ENCODE peak calls at places on chromosomes 2 and 18, in four cellular contexts. T, O, S and P are unnamed samples. For H3K27me3, the result is how much of the 10 kb centered on the place peaks cover.

GRCh38 chr2:37459095-37459981 is 114.9 kb downstream of the QPCT start:
- DNase-seq in S (no peak), O (no peak), T (no peak), P (no peak)

GRCh38 chr2:234635284-234635683 is 138.4 kb upstream of the ARL4C start:
- DNase-seq in S (no peak), T (no peak), O (no peak), P (no peak)

GRCh38 chr2:9247177-9247576 is 40.6 kb downstream of the ASAP2 start:
- DNase-seq in S (no peak), T (no peak), O (no peak), P (no peak)

GRCh38 chr2:174603280-174603679 is 5.7 kb upstream of the WIPF1 start:
- DNase-seq in S (no peak), T (peak), O (no peak), P (no peak)

GRCh38 chr2:128770143-128771080 is 451.7 kb upstream of the HS6ST1 start:
- DNase-seq in S (no peak), T (peak), O (no peak), P (no peak)

GRCh38 chr2:196971574-196972279 is 45.2 kb upstream of the PGAP1 start:
- DNase-seq in O (no peak), T (no peak), S (no peak), P (no peak)

GRCh38 chr2:239928457-239929350 is 96.4 kb downstream of the NDUFA10 start:
- DNase-seq in T (peak), O (no peak), S (peak), P (no peak)

GRCh38 chr2:69577467-69578200 is 65.9 kb downstream of the AAK1 start:
- DNase-seq in T (no peak), O (no peak), S (no peak), P (no peak)

GRCh38 chr2:160647967-160648685 is 154.5 kb upstream of the RBMS1 start:
- DNase-seq in S (no peak), O (no peak), T (no peak), P (no peak)

GRCh38 chr2:158745067-158745865 is 49.9 kb upstream of the DAPL1 start:
- DNase-seq in T (peak), S (peak), O (no peak), P (peak)

GRCh38 chr2:233223059-233223894 is 28.2 kb upstream of the ATG16L1 start:
- DNase-seq in T (no peak), S (no peak), O (no peak), P (no peak)

GRCh38 chr2:135985826-135986393 is 484 bp upstream of the DARS1 start:
- DNase-seq in T (no peak), O (no peak), S (no peak), P (no peak)

GRCh38 chr2:102064679-102065674 is 73.2 kb downstream of the IL1R2 start:
- DNase-seq in O (no peak), T (no peak), S (no peak), P (no peak)

GRCh38 chr2:147989809-147990403 is 30.6 kb downstream of the ORC4 start:
- DNase-seq in O (no peak), T (no peak), S (no peak), P (no peak)

GRCh38 chr2:180312542-180312941 is 305.4 kb upstream of the CWC22 start:
- DNase-seq in T (no peak), O (no peak), S (no peak), P (no peak)

GRCh38 chr2:39377226-39377939 is 59.7 kb downstream of the MAP4K3 start:
- DNase-seq in S (no peak), O (no peak), T (no peak), P (no peak)

GRCh38 chr2:147792966-147793617 is 51.7 kb upstream of the ACVR2A start:
- DNase-seq in S (no peak), T (no peak), O (no peak), P (no peak)

GRCh38 chr2:74671479-74671878 is 17.4 kb downstream of the SEMA4F start:
- DNase-seq in T (no peak), O (no peak), S (no peak), P (no peak)

GRCh38 chr2:36993841-36994620 is 27.7 kb upstream of the STRN start:
- DNase-seq in T (no peak), S (no peak), O (no peak), P (no peak)

GRCh38 chr2:127661072-127661618 is 14.2 kb downstream of the LIMS2 start:
- DNase-seq in O (no peak), T (peak), S (no peak), P (no peak)

GRCh38 chr18:62529597-62529996 is 6.8 kb downstream of the ZCCHC2 start:
- DNase-seq in T (no peak), S (no peak), O (no peak), P (no peak)

GRCh38 chr2:212863185-212863588 is 288.2 kb downstream of the IKZF2 start:
- DNase-seq in S (no peak), T (no peak), O (no peak), P (peak)

GRCh38 chr2:31013311-31013710 is 124.9 kb downstream of the GALNT14 start:
- DNase-seq in T (no peak), O (no peak), S (no peak), P (no peak)

GRCh38 chr2:70767094-70767698 is 804 bp downstream of the ADD2 start:
- DNase-seq in O (no peak), T (no peak), S (no peak), P (no peak)

GRCh38 chr2:23414876-23415275 is 29.9 kb downstream of the KLHL29 start:
- DNase-seq in S (no peak), O (no peak), T (no peak), P (no peak)

GRCh38 chr2:60555794-60556161 is 2.3 kb upstream of the BCL11A start:
- DNase-seq in O (no peak), S (no peak), T (no peak), P (no peak)

GRCh38 chr18:53753616-53754015 is 470.9 kb downstream of the MBD2 start:
- DNase-seq in O (no peak), S (no peak), T (no peak), P (no peak)

GRCh38 chr2:145199052-145199451 is 679.1 kb upstream of the ZEB2 start:
- DNase-seq in S (no peak), T (no peak), O (no peak), P (no peak)

GRCh38 chr2:171107803-171108202 is 52.9 kb downstream of the TLK1 start:
- DNase-seq in S (no peak), T (no peak), O (no peak), P (no peak)

GRCh38 chr2:241479026-241479898 is 29.1 kb downstream of the STK25 start:
- DNase-seq in T (no peak), O (no peak), S (no peak), P (no peak)

GRCh38 chr18:45081579-45082181 is 401.0 kb downstream of the SETBP1 start:
- DNase-seq in T (no peak), S (no peak), O (no peak), P (no peak)

GRCh38 chr2:200089040-200089755 is 133.8 kb downstream of the MAIP1 start:
- DNase-seq in T (no peak), S (no peak), O (no peak), P (no peak)

GRCh38 chr2:14016289-14016955 is 616.1 kb upstream of the LRATD1 start:
- DNase-seq in O (no peak), S (no peak), T (no peak), P (no peak)

GRCh38 chr2:175036582-175037018 is 31.4 kb upstream of the CHN1 start:
- DNase-seq in O (no peak), S (no peak), T (no peak), P (no peak)

GRCh38 chr2:202237787-202238233 is 587 bp downstream of the SUMO1 start:
- DNase-seq in O (no peak), T (peak), S (peak), P (no peak)

GRCh38 chr2:44805391-44805790 is 136.1 kb upstream of the SIX3 start:
- DNase-seq in S (no peak), T (no peak), O (no peak), P (no peak)

GRCh38 chr2:180983468-180984388 is 3.3 kb downstream of the UBE2E3 start:
- DNase-seq in T (no peak), S (no peak), O (no peak), P (peak)

GRCh38 chr18:13537022-13537780 is 189.2 kb downstream of the FAM210A start:
- DNase-seq in O (no peak), S (no peak), T (no peak), P (no peak)

GRCh38 chr2:15568874-15569273 is 7.7 kb upstream of the NBAS start:
- DNase-seq in T (no peak), S (no peak), O (no peak), P (no peak)

DNA sequence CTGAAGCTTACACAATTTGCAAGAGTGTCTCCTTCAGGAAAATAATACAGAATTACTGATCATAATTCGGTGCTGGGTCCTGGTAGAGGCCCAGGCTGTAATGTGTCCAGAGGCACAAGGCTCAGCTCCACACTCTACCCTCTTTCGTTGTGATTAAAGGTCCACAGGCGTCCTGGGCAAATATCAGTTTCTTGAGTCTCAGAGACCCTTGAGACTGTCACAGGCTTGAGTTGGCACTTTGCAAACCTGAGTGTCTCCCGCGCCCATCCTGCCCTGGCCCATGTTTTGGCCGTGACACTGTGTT is 46.9 kb upstream of the SMAD7 start:
- DNase-seq in T (no peak), S (no peak), O (no peak), P (no peak)
- H3K4me3 ChIP-seq in T (no peak), S (no peak), O (no peak), P (no peak)

GRCh38 chr18:49013961-49014604 is 63.3 kb upstream of the SMAD7 start:
- DNase-seq in S (peak), T (peak), O (no peak), P (no peak)
- H3K27ac ChIP-seq in S (peak), T (no peak), O (no peak), P (no peak)

DNA sequence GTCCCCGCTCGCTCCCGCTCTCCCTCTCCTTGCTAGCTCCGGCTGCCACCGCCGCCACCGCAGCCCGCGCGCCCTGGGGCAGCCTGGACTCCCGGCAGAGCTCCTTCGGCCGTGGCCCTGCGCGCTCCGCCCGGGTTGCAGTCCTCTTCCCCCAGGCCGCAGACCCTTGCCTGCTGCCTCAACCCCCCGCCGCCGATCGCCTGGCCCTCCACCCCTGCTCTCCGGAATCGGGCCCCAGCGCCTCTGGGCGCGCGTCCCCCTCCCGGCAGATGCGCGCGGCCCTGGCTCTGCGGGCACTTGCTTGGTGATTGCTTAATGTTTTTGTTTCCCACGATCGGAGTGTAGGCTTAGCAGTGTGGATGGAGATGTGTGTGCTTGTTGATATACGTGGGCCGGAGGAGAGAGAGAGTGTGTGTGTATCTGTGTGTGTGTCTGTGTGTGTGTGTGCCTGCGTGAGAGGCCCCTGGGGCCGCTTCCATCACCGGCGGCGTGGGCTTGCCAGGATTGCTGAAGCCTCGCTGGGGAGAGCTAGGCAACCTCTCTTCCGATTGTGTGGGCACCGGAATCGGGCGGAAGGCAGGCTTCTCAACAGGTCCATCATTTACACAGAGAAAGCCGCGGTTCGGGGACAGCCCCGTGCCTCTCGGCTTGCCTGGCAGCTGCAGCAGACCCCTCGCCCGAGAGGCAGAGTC is 877 bp downstream of the INHBB start:
- DNase-seq in S (no peak), T (no peak), O (no peak), P (no peak)
- H3K27me3 ChIP-seq in S (under half), T (half or more), O (under half), P (half or more)

GRCh38 chr2:112630268-112630667 is 15.5 kb upstream of the SLC20A1 start:
- DNase-seq in S (no peak), T (no peak), O (no peak), P (no peak)
- H3K4me3 ChIP-seq in S (no peak), T (no peak), O (no peak), P (no peak)

GRCh38 chr2:10632230-10632629 is 57.5 kb downstream of the NOL10 start:
- DNase-seq in S (no peak), O (no peak), T (no peak), P (no peak)
- H3K27ac ChIP-seq in S (no peak), O (no peak), T (no peak), P (no peak)

GRCh38 chr2:25042321-25043240 is 705 bp downstream of the EFR3B start:
- DNase-seq in S (no peak), O (no peak), T (peak), P (no peak)
- H3K27me3 ChIP-seq in S (under half), O (under half), T (under half), P (under half)

GRCh38 chr2:162629085-162629484 is 209.5 kb downstream of the KCNH7 start:
- DNase-seq in S (no peak), O (no peak), T (no peak), P (no peak)
- H3K4me3 ChIP-seq in S (no peak), O (no peak), T (no peak), P (no peak)

GRCh38 chr2:85477884-85478283 is 59.4 kb downstream of the SH2D6 start:
- DNase-seq in T (no peak), O (no peak), S (no peak), P (no peak)
- H3K27ac ChIP-seq in T (no peak), O (no peak), S (no peak), P (no peak)

DNA sequence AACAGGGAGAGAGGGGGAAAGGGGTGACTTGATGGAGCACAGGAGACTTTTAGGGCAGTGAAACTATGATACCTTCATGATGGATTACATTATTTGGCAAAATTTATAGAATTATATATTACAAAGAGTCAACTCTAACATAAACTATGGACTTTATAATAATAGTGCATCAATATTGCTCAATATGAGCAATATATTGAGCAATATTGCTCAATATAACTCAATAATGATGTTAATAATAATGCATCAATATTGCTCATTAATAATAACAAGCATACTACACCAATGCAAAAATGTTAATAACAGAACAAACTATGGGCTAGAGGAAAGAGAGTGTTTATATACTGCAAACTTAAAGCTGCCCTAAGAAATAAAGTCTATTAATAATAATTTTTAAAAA is 3.1 kb upstream of the UNC80 start:
- DNase-seq in S (no peak), T (no peak), O (no peak), P (no peak)
- H3K27me3 ChIP-seq in S (under half), T (under half), O (under half), P (under half)